ENCODE peak calls at places on chromosomes 13 and 19, in four cellular contexts. P, Y, U and W are unnamed samples.
A peak's percentile ranks its signal among the peaks of the same experiment; 100 is the strongest.

GRCh38 chr13:45500492-45501174 is 35.9 kb downstream of the COG3 start:
- DNase-seq in P (no peak), Y (no peak), U (peak; percentile 50), W (no peak)

GRCh38 chr19:8254286-8255001 is 45.3 kb downstream of the CERS4 start:
- DNase-seq in P (peak; percentile 17), Y (no peak), U (no peak), W (no peak)

GRCh38 chr13:30346159-30346788 is 38.9 kb upstream of the KATNAL1 start:
- DNase-seq in P (no peak), Y (no peak), U (no peak), W (no peak)

GRCh38 chr13:67353031-67353430 is 122.9 kb upstream of the PCDH9 start:
- DNase-seq in P (no peak), Y (no peak), U (no peak), W (no peak)

GRCh38 chr19:53431399-53432087 is at the start of gene ZNF761:
- DNase-seq in P (peak; percentile 97), Y (peak; percentile 94), U (peak; percentile 91), W (peak; percentile 100)

GRCh38 chr19:13339869-13340268 is 166.4 kb downstream of the CACNA1A start:
- DNase-seq in P (no peak), Y (no peak), U (no peak), W (no peak)

GRCh38 chr19:12994701-12995595 is at the start of gene NFIX:
- DNase-seq in P (peak; percentile 84), Y (no peak), U (peak; percentile 24), W (no peak)

GRCh38 chr13:85538957-85539356 is 260.3 kb downstream of the SLITRK6 start:
- DNase-seq in P (no peak), Y (no peak), U (no peak), W (no peak)

GRCh38 chr13:87851395-87851794 is 180.2 kb downstream of the SLITRK5 start:
- DNase-seq in P (no peak), Y (no peak), U (no peak), W (no peak)

GRCh38 chr13:111142472-111142871 is 27.4 kb downstream of the ARHGEF7 start:
- DNase-seq in P (no peak), Y (no peak), U (no peak), W (no peak)

GRCh38 chr19:13013649-13014048 is 18.4 kb downstream of the NFIX start:
- DNase-seq in P (no peak), Y (no peak), U (no peak), W (no peak)

GRCh38 chr19:52492201-52492960 is 35.1 kb upstream of the ZNF808 start:
- DNase-seq in P (peak; percentile 12), Y (no peak), U (no peak), W (peak; percentile 94)

GRCh38 chr13:44698076-44698475 is 121.9 kb upstream of the TSC22D1 start:
- DNase-seq in P (no peak), Y (no peak), U (no peak), W (no peak)

DNA sequence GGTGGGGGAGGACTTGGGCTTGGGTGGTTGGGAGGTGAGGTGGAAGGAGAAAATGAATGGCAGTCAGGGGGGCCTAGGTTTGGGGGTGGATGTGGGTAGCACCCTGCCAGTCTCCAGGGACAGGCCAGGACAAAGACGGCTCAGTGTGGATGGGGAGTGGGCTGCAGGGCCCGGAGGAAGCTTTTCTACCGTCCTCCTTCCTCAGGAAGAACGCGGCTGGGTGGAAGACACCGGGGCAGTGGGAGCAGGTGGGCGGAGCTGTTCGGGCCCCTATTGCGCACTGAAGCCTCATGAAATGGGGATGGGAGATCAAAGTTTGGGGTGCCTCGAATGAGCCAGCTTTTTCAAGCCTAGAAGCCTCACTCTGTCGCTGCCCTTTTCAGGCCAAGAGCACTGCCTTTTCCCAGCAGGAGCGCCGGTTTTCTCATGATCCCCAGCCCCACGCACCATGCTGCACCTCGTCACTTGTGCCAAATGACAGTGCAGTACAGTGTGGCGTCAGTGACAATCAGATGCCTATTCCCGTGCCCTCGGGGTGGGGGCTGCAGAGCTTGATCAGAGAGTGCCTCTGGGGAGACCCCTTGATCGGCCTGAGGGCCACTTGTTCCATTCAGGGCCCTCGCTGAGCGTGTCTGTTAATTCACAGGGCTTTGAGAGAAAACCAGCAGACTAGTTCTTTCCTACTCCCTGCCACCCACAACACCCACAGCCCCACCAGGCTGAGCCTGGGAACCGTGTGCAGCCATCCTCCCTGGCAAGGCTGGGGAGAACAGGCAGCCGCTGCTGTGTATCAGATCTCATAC is 1.5 kb downstream of the CALM3 start:
- DNase-seq in P (peak; percentile 35), Y (no peak), U (no peak), W (no peak)
- TF ChIP-seq RNF2 in P (no peak), Y (no peak), U (no peak), W (no peak)

GRCh38 chr13:39129253-39129652 is 91.0 kb downstream of the NHLRC3 start:
- DNase-seq in P (no peak), Y (no peak), U (no peak), W (no peak)
- TF ChIP-seq RFX5 in P (no peak), Y (no peak), U (no peak), W (no peak)

GRCh38 chr19:1249298-1249989 is 1.1 kb downstream of the MIDN start:
- DNase-seq in P (peak; percentile 70), Y (peak; percentile 93), U (peak; percentile 89), W (peak; percentile 89)
- TF ChIP-seq POLR2A in P (peak; percentile 76), Y (peak; percentile 91), U (no peak), W (peak; percentile 65)

GRCh38 chr19:48329167-48329891 is 4.0 kb downstream of the EMP3 start:
- DNase-seq in P (peak; percentile 37), Y (no peak), U (no peak), W (no peak)
- TF ChIP-seq RNF2 in P (no peak), Y (no peak), U (no peak), W (no peak)

DNA sequence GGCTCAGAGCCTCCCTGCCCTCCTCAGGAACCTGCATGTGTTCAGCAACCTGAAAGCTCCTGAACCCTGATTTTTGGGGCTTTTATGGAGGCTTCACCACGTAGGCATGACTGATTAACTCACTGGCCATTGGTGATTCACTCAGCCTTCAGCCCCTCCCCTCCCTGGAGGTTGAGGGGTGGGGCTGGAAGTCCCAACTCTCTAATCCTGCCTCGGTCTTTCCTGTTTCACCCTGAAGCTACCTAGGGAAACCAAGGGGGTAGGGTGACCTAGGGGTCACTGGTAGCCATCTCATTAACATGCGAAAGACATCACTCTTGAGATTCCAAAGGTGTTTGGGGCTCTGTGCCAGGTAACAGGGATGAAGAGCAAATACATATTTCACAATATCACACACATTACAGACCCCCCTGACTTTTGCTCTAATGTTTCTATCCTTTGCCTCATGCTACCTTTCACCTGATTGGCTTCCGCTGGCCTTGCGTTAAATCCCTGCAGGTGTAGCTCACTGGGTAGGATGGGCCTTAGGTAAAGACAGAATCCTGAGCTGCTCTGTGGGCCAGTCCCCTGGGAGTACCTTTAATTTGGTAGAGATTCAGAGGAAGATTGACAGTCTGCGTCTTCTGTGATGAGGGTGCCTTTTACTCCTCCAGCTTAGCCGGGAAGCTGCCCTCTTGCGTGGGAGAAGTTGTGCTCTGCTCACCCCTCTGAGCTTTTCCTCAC is 260.6 kb downstream of the ATP8A2 start:
- DNase-seq in P (no peak), Y (no peak), U (no peak), W (no peak)
- TF ChIP-seq RFX5 in P (no peak), Y (no peak), U (no peak), W (no peak)

DNA sequence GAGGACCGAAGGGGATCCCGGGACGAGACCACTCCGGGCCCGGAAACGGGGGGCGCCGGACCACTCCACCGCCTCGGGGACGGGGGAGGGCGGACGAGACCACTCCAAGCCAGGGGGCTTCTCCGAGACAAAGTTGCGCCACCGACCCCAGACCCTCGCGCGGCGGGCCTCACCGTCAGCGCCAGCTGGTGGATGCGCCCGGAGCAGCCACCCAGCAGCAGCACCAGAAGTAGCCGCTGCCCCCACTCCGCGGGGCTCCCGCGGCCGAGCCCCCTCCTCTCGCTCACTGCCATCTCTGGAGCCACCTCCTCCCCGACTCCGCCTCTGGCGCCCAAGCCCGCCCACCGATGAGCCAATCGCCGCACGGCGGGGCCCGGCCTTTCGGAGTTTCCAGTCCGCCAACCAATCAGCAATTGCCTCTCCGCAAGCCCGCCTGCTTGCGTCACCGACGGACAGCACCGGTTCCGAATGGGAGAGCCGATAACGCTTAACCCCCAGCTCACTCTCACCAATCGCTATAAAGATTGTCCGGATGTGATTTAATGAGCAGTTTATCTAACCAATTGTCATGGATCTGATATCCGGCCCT is at the start of gene GPR108:
- DNase-seq in P (peak; percentile 93), Y (peak; percentile 99), U (peak; percentile 100), W (peak; percentile 99)
- TF ChIP-seq POLR2A in P (no peak), Y (no peak), U (peak; percentile 67), W (no peak)

DNA sequence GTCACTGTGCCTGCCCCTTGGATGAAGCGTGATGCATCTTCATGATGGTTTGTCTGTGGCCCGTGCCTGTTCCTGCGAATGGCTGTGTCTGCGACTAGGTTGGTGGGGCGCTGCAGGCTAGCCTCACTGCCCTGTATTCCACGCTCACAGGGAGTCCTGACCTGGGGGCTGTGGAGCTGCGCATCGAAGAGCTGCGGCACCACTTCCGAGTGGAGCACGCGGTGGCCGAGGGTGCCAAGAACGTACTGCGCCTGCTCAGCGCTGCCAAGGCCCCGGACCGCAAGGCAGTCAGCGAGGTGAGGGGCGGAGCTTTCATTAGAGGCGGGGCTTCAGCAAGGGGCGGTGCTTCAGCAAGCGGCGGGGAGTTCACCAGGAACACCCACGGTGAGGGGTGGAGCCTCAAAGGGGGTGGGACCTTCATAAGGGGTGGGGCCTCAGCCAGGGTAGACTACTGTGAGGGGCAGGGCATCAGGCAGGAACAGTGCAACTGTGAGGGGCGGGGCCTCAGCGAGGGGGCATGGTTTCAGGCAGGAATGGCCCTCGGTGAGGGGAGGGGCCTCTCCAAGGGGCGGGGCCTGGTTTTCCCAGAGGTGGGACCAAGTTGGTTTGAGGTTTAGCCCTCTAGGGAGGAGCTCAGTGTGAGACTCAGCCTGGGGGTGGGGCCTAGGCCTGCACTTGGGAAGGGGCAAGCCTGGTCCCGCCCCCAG is 17.2 kb downstream of the PKN1 start:
- DNase-seq in P (peak; percentile 99), Y (peak; percentile 84), U (peak; percentile 33), W (peak; percentile 99)
- TF ChIP-seq RNF2 in P (no peak), Y (no peak), U (no peak), W (no peak)

GRCh38 chr13:97439196-97439595 is 5.2 kb downstream of the RAP2A start:
- DNase-seq in P (no peak), Y (no peak), U (no peak), W (no peak)

GRCh38 chr13:97435297-97435682 is 1.3 kb downstream of the RAP2A start:
- DNase-seq in P (no peak), Y (no peak), U (no peak), W (no peak)

GRCh38 chr13:97435794-97436193 is 1.8 kb downstream of the RAP2A start:
- DNase-seq in P (no peak), Y (no peak), U (no peak), W (no peak)

GRCh38 chr13:97436845-97437244 is 2.9 kb downstream of the RAP2A start:
- DNase-seq in P (no peak), Y (no peak), U (no peak), W (no peak)

GRCh38 chr13:97437729-97438128 is 3.8 kb downstream of the RAP2A start:
- DNase-seq in P (no peak), Y (no peak), U (no peak), W (no peak)
- TF ChIP-seq RFX5 in P (no peak), Y (no peak), U (no peak), W (no peak)